ENCODE peak calls at places on chromosome 12, in four cellular contexts. W is cardiac muscle cell; F is CD8-positive, alpha-beta T cell; K is adrenal gland. V is an unnamed sample.

GRCh38 chr12:29228474-29229157 is 79.5 kb downstream of the FAR2 start:
- DNase-seq in W (no peak), F (no peak), K (no peak), V (no peak)

GRCh38 chr12:94597268-94597667 is 53.1 kb downstream of the TMCC3 start:
- DNase-seq in W (no peak), F (no peak), K (no peak), V (no peak)

GRCh38 chr12:100956311-100956852 is 161.8 kb downstream of the ANO4 start:
- DNase-seq in W (peak; percentile 5), F (no peak), K (peak; percentile 5), V (no peak)

GRCh38 chr12:6850796-6851152 is 312 bp downstream of the CDCA3 start:
- DNase-seq in W (no peak), F (no peak), K (peak; percentile 88), V (no peak)

GRCh38 chr12:65651060-65651459 is 173.2 kb upstream of the HMGA2 start:
- DNase-seq in W (no peak), F (no peak), K (no peak), V (no peak)

GRCh38 chr12:49956663-49957569 is 4.8 kb upstream of the AQP5 start:
- DNase-seq in W (no peak), F (no peak), K (no peak), V (no peak)

GRCh38 chr12:71134405-71134804 is 23.4 kb downstream of the TSPAN8 start:
- DNase-seq in W (peak; percentile 48), F (no peak), K (no peak), V (no peak)

GRCh38 chr12:49922349-49923034 is 18.8 kb upstream of the FAIM2 start:
- DNase-seq in W (no peak), F (no peak), K (peak; percentile 42), V (no peak)

GRCh38 chr12:65631621-65632111 is 192.6 kb upstream of the HMGA2 start:
- DNase-seq in W (peak; percentile 90), F (no peak), K (no peak), V (peak; percentile 84)

GRCh38 chr12:6292606-6293005 is 17.9 kb upstream of the PLEKHG6 start:
- DNase-seq in W (peak; percentile 76), F (no peak), K (no peak), V (no peak)

GRCh38 chr12:22353615-22354325 is 19.3 kb upstream of the ST8SIA1 start:
- DNase-seq in W (no peak), F (no peak), K (no peak), V (no peak)

GRCh38 chr12:24795699-24796385 is 153.1 kb downstream of the BCAT1 start:
- DNase-seq in W (no peak), F (no peak), K (no peak), V (no peak)

GRCh38 chr12:106096376-106096775 is 42.4 kb downstream of the NUAK1 start:
- DNase-seq in W (no peak), F (no peak), K (no peak), V (no peak)

GRCh38 chr12:4383304-4383865 is 3.9 kb upstream of the FGF23 start:
- DNase-seq in W (no peak), F (no peak), K (no peak), V (no peak)

GRCh38 chr12:6201199-6201608 is 1.0 kb downstream of the CD9 start:
- DNase-seq in W (no peak), F (no peak), K (peak; percentile 62), V (peak; percentile 33)

GRCh38 chr12:50662121-50662480 is 101.8 kb upstream of the ATF1 start:
- DNase-seq in W (peak; percentile 24), F (no peak), K (no peak), V (no peak)

GRCh38 chr12:50242751-50243191 is 40.5 kb downstream of the LIMA1 start:
- DNase-seq in W (no peak), F (no peak), K (no peak), V (no peak)

GRCh38 chr12:32650508-32650907 is 28.6 kb upstream of the DNM1L start:
- DNase-seq in W (no peak), F (no peak), K (no peak), V (no peak)

GRCh38 chr12:119936705-119937323 is 52.2 kb upstream of the BICDL1 start:
- DNase-seq in W (no peak), F (no peak), K (no peak), V (no peak)

GRCh38 chr12:49744363-49744885 is 3.1 kb downstream of the TMBIM6 start:
- DNase-seq in W (no peak), F (no peak), K (no peak), V (no peak)

GRCh38 chr12:101962486-101962885 is 85.1 kb downstream of the DRAM1 start:
- DNase-seq in W (peak; percentile 60), F (no peak), K (no peak), V (no peak)

GRCh38 chr12:130031571-130032189 is 127.9 kb upstream of the TMEM132D start:
- DNase-seq in W (peak; percentile 6), F (peak; percentile 57), K (peak; percentile 54), V (peak; percentile 46)

GRCh38 chr12:59173696-59174095 is 253.4 kb upstream of the LRIG3 start:
- DNase-seq in W (no peak), F (no peak), K (no peak), V (no peak)

GRCh38 chr12:25811656-25812126 is 146.8 kb upstream of the RASSF8 start:
- DNase-seq in W (peak; percentile 38), F (no peak), K (no peak), V (peak; percentile 34)

GRCh38 chr12:6921996-6922935 is 5.5 kb upstream of the ATN1 start:
- DNase-seq in W (no peak), F (no peak), K (no peak), V (no peak)

GRCh38 chr12:75503459-75503858 is 8.0 kb downstream of the KRR1 start:
- DNase-seq in W (no peak), F (no peak), K (no peak), V (no peak)
- H3K36me3 ChIP-seq in W (peaks cover 65% of the 10 kb centered on the region), F (peaks cover 43% of the 10 kb centered on the region), K (peaks cover 69% of the 10 kb centered on the region), V (peaks cover 89% of the 10 kb centered on the region)

DNA sequence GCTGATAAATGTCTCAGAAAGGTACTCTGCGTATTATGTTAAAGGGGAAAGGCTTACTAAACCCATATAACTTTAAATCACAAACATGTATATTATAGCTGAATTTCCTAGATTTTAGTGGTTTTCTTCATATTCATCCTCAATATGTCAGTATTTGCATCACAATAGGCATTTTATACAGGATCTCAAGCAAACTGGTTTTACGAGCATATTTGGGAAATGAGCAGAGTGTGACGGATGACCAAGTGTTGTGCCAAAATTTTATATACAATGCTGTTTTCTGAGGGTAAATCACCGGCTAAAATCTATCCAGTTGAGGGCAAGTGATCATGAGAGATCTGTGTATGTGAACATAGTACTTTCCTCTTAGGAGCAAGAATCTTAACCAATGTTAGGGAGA is 8.4 kb downstream of the CPM start:
- DNase-seq in W (no peak), F (no peak), K (no peak), V (no peak)
- H3K4me3 ChIP-seq in W (no peak overlapping the region), F (no peak overlapping the region), K (no peak overlapping the region), V (no peak overlapping the region)

DNA sequence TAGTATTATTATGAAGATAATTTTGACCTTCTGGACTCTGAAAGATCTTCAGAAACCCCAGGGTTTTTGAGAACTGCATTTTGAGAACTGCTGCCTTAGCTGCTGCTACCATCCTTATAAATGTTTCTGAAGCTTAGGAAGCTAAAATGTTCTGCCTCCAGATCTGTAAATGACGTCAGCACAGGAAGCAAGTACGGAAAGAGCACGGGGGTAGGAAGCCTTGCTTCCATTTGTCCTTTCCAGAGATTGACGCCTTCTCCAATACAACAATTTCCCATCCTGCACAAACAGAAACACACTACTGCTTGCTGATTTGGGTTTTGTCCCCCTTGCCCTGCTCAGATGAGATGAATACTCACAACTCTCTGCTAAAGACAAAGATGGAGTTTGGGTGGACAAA is 17.9 kb downstream of the RAD52 start:
- DNase-seq in W (no peak), F (no peak), K (no peak), V (no peak)
- H3K36me3 ChIP-seq in W (peaks cover 36% of the 10 kb centered on the region), F (peaks cover 22% of the 10 kb centered on the region), K (peaks cover 45% of the 10 kb centered on the region), V (peaks cover 46% of the 10 kb centered on the region)

DNA sequence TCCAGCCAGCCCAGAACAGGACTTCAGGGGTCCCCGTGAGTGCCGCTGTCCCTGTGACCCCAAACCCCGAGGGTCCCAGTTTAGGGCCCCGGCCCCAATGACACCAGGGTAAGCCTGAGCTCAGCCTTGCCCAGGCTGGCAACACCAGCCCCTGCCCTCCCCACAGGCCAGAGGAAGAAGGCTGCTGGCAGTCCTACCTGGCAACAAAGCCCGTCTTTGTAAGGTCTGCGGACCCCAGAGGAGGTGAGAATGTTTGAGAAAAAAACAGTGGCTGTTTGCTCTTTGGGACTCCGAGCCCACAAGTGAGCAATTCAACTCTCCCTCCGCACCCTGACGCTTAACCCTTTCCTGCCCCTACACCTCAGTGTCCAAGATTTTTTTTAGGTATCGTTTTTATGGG is 1.7 kb downstream of the CDK2AP1 start:
- DNase-seq in W (no peak), F (no peak), K (no peak), V (no peak)
- H3K4me3 ChIP-seq in W (peak overlapping the region; percentile 88), F (peak overlapping the region; percentile 65), K (peak overlapping the region; percentile 90), V (peak overlapping the region; percentile 73)

GRCh38 chr12:46370380-46370734 is 2.2 kb downstream of the SLC38A2 start:
- DNase-seq in W (peak; percentile 43), F (no peak), K (no peak), V (no peak)

GRCh38 chr12:46368684-46369083 is 3.9 kb downstream of the SLC38A2 start:
- DNase-seq in W (peak; percentile 40), F (no peak), K (no peak), V (no peak)

GRCh38 chr12:46370792-46371717 is 1.5 kb downstream of the SLC38A2 start:
- DNase-seq in W (peak; percentile 91), F (peak; percentile 95), K (peak; percentile 94), V (peak; percentile 90)

GRCh38 chr12:46369095-46369473 is 3.5 kb downstream of the SLC38A2 start:
- DNase-seq in W (no peak), F (no peak), K (no peak), V (no peak)

GRCh38 chr12:46369474-46370379 is 2.8 kb downstream of the SLC38A2 start:
- DNase-seq in W (peak; percentile 65), F (no peak), K (no peak), V (no peak)
- H3K36me3 ChIP-seq in W (peaks cover 58% of the 10 kb centered on the region), F (peaks cover 53% of the 10 kb centered on the region), K (peaks cover 64% of the 10 kb centered on the region), V (peaks cover 76% of the 10 kb centered on the region)

GRCh38 chr12:53624453-53624852 is 1.7 kb downstream of the ATF7 start:
- DNase-seq in W (peak; percentile 56), F (no peak), K (no peak), V (no peak)
- H3K4me3 ChIP-seq in W (peak overlapping the region; percentile 53), F (no peak overlapping the region), K (peak overlapping the region; percentile 70), V (peak overlapping the region; percentile 82)